ENCODE peak calls at places on chromosomes 13 and 19, in eight cellular contexts. E is transverse colon, O is GM12878, L is H1, D is suprapubic skin, Q is sigmoid colon, N is SK-N-SH, S is K562. J is an unnamed sample.
A peak's percentile ranks its signal among the peaks of the same experiment; 100 is the strongest.

GRCh38 chr19:3268326-3268725 is 43.9 kb downstream of the CELF5 start:
- DNase-seq in Q (no peak), S (no peak), D (no peak), L (no peak), O (no peak), E (no peak), N (no peak), J (no peak)

GRCh38 chr13:99378985-99379734 is 72.0 kb upstream of the GPR183 start:
- DNase-seq in S (no peak), L (peak; percentile 35), Q (no peak), O (no peak), D (no peak), E (no peak), N (no peak), J (no peak)

GRCh38 chr19:6616011-6616410 is 25.1 kb upstream of the CD70 start:
- DNase-seq in S (no peak), L (no peak), O (no peak), E (no peak), D (no peak), N (no peak), Q (no peak), J (no peak)

GRCh38 chr19:18932216-18932841 is 8.7 kb downstream of the HOMER3 start:
- DNase-seq in O (no peak), E (peak; percentile 90), S (peak; percentile 92), D (peak; percentile 91), N (peak; percentile 99), Q (peak; percentile 87), L (peak; percentile 99), J (peak; percentile 82)

GRCh38 chr13:108534728-108535127 is 94.7 kb upstream of the MYO16 start:
- DNase-seq in L (no peak), E (no peak), Q (no peak), N (no peak), D (no peak), O (no peak), S (no peak), J (no peak)

GRCh38 chr19:1752009-1752756 is 1.1 kb upstream of the ONECUT3 start:
- DNase-seq in N (no peak), O (no peak), Q (no peak), E (no peak), S (no peak), D (no peak), L (no peak), J (no peak)

GRCh38 chr13:31880849-31881494 is 141.6 kb downstream of the RXFP2 start:
- DNase-seq in N (no peak), S (no peak), O (no peak), E (no peak), D (no peak), Q (no peak), L (no peak), J (no peak)

GRCh38 chr19:47417107-47417745 is 2.1 kb downstream of the MEIS3 start:
- DNase-seq in S (no peak), D (no peak), E (no peak), N (peak; percentile 40), O (no peak), Q (no peak), L (peak; percentile 69), J (no peak)

GRCh38 chr13:92390217-92390616 is 836.4 kb upstream of the GPC6 start:
- DNase-seq in L (no peak), D (no peak), Q (no peak), E (no peak), N (no peak), S (no peak), O (no peak), J (no peak)

GRCh38 chr13:71028884-71029283 is 838.1 kb downstream of the DACH1 start:
- DNase-seq in O (no peak), Q (no peak), S (no peak), E (no peak), D (no peak), L (no peak), N (no peak), J (no peak)

GRCh38 chr13:69425235-69425634 is 682.4 kb upstream of the ATXN8OS start:
- DNase-seq in O (no peak), E (no peak), N (no peak), D (no peak), S (no peak), L (no peak), Q (no peak), J (no peak)

GRCh38 chr19:9431475-9431874 is 3.9 kb downstream of the ZNF266 start:
- DNase-seq in L (peak; percentile 85), E (no peak), Q (no peak), O (no peak), D (no peak), S (peak; percentile 34), N (peak; percentile 59), J (no peak)

DNA sequence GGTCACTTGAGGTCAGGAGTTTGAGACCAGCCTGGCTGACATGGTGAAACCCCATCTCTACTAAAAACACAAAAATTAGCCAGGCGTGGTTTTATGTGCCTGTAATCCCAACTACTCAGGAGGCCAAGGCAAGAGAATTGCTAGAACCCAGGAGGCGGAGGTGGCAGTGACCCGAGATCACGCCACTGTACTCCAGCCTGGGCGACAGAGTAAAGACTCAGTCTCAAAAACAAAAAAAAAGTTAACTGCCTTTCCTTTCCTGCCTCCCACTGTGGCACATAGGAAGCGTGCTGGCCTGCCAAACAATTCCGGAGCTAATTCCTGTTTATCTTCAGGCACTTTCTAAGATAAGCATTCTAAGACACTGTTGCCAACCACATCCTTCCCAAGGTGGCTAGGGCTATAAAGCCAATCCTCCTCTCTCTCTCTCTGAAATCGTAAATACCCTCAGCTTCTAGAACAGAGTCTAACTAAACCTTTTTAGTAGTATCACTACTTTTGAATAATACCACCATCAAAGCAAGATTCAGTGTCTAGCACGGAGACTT is 21.6 kb downstream of the SLC25A30 start:
- DNase-seq in Q (no peak), E (no peak), L (no peak), S (no peak), N (no peak), D (no peak), O (no peak), J (peak; percentile 57)
- TF ChIP-seq POLR2AphosphoS5 in Q (no peak), E (no peak), L (no peak), S (no peak), N (no peak), D (no peak), O (no peak), J (peak; percentile 30)

DNA sequence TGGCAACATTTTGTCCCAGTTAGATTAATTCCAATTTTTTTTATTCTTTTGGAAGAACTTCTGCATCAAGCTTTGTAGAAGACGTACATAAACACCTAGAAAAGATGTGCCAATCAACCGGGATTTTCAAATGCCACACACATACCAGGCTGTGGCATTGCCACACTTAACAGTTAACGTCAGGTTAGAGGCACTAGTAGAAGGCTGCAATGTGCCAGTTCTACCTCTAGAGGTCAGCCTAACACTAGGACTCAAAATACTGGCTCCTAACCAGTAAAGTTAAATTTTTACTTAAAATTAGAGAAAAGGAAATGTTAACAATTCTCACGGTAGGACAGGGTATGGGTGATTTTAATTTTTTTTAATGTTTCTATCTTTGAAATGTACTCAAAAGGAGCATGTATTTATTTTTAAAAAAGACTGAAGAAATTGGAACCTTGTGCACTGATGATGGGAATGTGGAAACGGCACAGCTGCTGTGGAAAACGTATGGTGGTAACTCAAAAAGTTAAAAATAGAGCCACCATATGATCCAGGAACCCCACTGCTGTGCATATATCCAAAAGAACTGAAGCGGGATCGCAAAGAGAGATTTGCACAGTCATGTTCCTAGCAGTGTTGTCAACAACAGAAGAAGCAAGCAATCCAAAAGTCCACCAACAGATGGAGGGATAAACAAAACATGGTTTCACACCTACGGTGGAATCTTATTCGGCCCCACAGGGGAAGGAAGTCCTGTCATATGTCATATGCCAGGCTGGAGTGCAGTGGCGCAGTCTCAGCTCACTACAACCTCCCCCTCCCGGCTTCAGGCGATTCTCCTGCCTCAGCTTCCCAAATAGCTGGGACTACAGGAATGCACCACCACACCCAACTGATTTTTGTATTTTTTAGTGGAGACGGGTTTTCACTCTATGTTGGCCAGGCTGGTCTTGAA is 30.3 kb downstream of the CRYL1 start:
- DNase-seq in L (peak; percentile 68), Q (no peak), N (peak; percentile 74), D (no peak), O (peak; percentile 40), E (peak; percentile 73), S (peak; percentile 57), J (peak; percentile 65)
- TF ChIP-seq EP300 in L (no peak), Q (no peak), N (no peak), D (no peak), O (no peak), E (no peak), S (no peak), J (no peak)

GRCh38 chr19:49067554-49067953 is 2.9 kb upstream of the NTF4 start:
- DNase-seq in Q (no peak), S (no peak), O (no peak), D (no peak), E (no peak), N (no peak), L (no peak), J (no peak)

GRCh38 chr19:49070416-49070815 is 2.1 kb downstream of the KCNA7 start:
- DNase-seq in Q (no peak), L (no peak), N (no peak), S (no peak), O (no peak), D (no peak), E (no peak), J (no peak)

GRCh38 chr19:49065905-49066512 is 1.4 kb upstream of the NTF4 start:
- DNase-seq in Q (no peak), O (no peak), D (no peak), E (no peak), L (no peak), N (peak; percentile 33), S (no peak), J (no peak)

GRCh38 chr19:49071860-49072547 is 495 bp downstream of the KCNA7 start:
- DNase-seq in D (no peak), N (peak; percentile 84), S (peak; percentile 70), Q (no peak), E (no peak), O (no peak), L (peak; percentile 95), J (no peak)

DNA sequence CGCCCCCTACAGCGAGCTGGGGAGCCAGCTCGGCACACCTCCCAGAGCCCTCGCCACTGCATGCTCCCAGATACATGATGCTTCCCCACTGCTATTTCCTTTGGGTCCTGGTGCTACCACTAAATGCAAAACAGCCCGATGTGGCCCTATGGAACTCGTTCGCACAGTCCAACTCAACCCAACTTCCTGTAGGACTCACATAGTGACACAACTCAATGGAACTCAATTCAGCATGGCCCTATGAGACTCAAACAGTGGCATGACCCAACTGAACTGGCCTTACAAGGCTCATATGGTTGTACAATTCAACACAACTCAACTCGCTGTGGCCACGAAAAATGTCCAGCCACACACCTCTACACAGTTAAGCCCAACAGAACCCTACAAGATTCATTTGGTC is 3.5 kb downstream of the KCNA7 start:
- DNase-seq in Q (no peak), E (no peak), O (no peak), D (no peak), L (no peak), S (no peak), N (no peak), J (no peak)
- H3K27me3 ChIP-seq in Q (peaks cover 24% of the 10 kb centered on the region), E (peaks cover 100% of the 10 kb centered on the region), O (peaks cover 5% of the 10 kb centered on the region), D (peaks cover 79% of the 10 kb centered on the region), L (peaks cover 75% of the 10 kb centered on the region), S (peaks cover 47% of the 10 kb centered on the region), N (peaks cover 8% of the 10 kb centered on the region), J (peaks cover 100% of the 10 kb centered on the region)

DNA sequence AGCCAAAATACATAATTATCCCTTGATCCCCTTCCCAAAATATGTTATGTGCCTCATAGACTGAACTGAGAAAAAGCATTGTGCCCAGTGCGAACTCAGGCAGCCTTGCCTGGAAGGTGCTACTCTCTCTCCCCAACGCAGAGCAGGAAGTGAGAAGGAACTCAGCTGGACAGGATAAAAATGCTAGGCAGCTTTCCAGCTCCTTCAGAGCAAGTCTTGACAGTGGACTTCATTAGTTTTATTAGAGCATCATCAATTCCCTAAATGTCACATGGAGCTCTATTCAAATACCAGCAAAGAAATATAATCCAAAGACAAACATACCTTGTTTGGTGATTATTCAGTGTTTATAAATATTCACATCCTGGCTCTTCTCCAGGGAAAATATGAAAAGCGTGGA is 202.4 kb downstream of the RFC3 start:
- DNase-seq in D (no peak), Q (no peak), S (no peak), N (no peak), E (no peak), L (no peak), O (no peak), J (no peak)
- TF ChIP-seq POLR2AphosphoS5 in D (no peak), Q (no peak), S (no peak), N (no peak), E (no peak), L (no peak), O (no peak), J (no peak)

J was measured in stomach.